ENCODE peak calls at places on chromosomes 4 and X, in six cellular contexts. I is K562, M is endothelial cell of umbilical vein, P is HepG2, R is NB4, O is GM12878. J is an unnamed sample.

GRCh38 chr4:76601791-76602190 is 166.8 kb downstream of the SHROOM3 start:
- DNase-seq in I (peak; percentile 61), M (peak; percentile 82), P (no peak), R (peak; percentile 3), O (no peak), J (no peak)

GRCh38 chr4:6071191-6071958 is 53.1 kb upstream of the C4orf50 start:
- DNase-seq in I (no peak), M (no peak), P (no peak), R (no peak), O (no peak), J (no peak)

GRCh38 chrX:133335027-133335426 is 80.3 kb downstream of the GPC4 start:
- DNase-seq in I (peak; percentile 12), M (no peak), P (no peak), R (peak; percentile 13), O (no peak), J (peak; percentile 13)

GRCh38 chr4:156672924-156673323 is 298.7 kb downstream of the PDGFC start:
- DNase-seq in I (no peak), M (no peak), P (no peak), R (no peak), O (no peak), J (no peak)

GRCh38 chr4:1604181-1604705 is 79.9 kb downstream of the FAM53A start:
- DNase-seq in I (no peak), M (no peak), P (no peak), R (no peak), O (no peak), J (no peak)

GRCh38 chr4:60201052-60201673 is 999.0 kb upstream of the ADGRL3 start:
- DNase-seq in I (peak; percentile 16), M (peak; percentile 57), P (peak; percentile 24), R (peak; percentile 73), O (no peak), J (peak; percentile 45)

GRCh38 chr4:5027366-5027765 is 8.1 kb upstream of the CYTL1 start:
- DNase-seq in I (no peak), M (no peak), P (no peak), R (peak; percentile 72), O (no peak), J (no peak)

GRCh38 chrX:11535156-11535919 is 130.4 kb downstream of the ARHGAP6 start:
- DNase-seq in I (no peak), M (no peak), P (no peak), R (no peak), O (no peak), J (no peak)

GRCh38 chrX:45842207-45842900 is 641.7 kb upstream of the DIPK2B start:
- DNase-seq in I (no peak), M (peak; percentile 5), P (no peak), R (no peak), O (no peak), J (no peak)

GRCh38 chr4:101527186-101527585 is 179.9 kb upstream of the PPP3CA start:
- DNase-seq in I (no peak), M (no peak), P (no peak), R (peak; percentile 23), O (peak; percentile 45), J (no peak)

GRCh38 chr4:129239088-129239487 is 143.1 kb downstream of the C4orf33 start:
- DNase-seq in I (no peak), M (no peak), P (no peak), R (no peak), O (no peak), J (peak; percentile 3)

GRCh38 chr4:137075586-137075985 is 456.7 kb downstream of the PCDH18 start:
- DNase-seq in I (no peak), M (no peak), P (no peak), R (no peak), O (no peak), J (no peak)

GRCh38 chrX:74351760-74352159 is 47.8 kb downstream of the ZCCHC13 start:
- DNase-seq in I (peak; percentile 9), M (no peak), P (no peak), R (no peak), O (no peak), J (no peak)

GRCh38 chr4:73661646-73662119 is 41.4 kb upstream of the RASSF6 start:
- DNase-seq in I (peak; percentile 30), M (peak; percentile 96), P (no peak), R (no peak), O (no peak), J (peak; percentile 13)

GRCh38 chr4:97998203-97998602 is 145.1 kb downstream of the STPG2 start:
- DNase-seq in I (no peak), M (no peak), P (no peak), R (no peak), O (no peak), J (no peak)

GRCh38 chrX:71622347-71623104 is 4.2 kb upstream of the CXCR3 start:
- DNase-seq in I (peak; percentile 34), M (peak; percentile 67), P (peak; percentile 58), R (peak; percentile 78), O (peak; percentile 68), J (peak; percentile 20)

GRCh38 chr4:186726440-186727148 is 2.9 kb upstream of the FAT1 start:
- DNase-seq in I (peak; percentile 75), M (peak; percentile 51), P (peak; percentile 63), R (no peak), O (no peak), J (peak; percentile 81)

GRCh38 chr4:73539386-73539785 is 57.8 kb downstream of the AFM start:
- DNase-seq in I (no peak), M (no peak), P (no peak), R (no peak), O (no peak), J (no peak)

GRCh38 chr4:77600521-77601451 is 4.8 kb upstream of the CXCL13 start:
- DNase-seq in I (peak; percentile 48), M (peak; percentile 29), P (peak; percentile 28), R (peak; percentile 40), O (no peak), J (peak; percentile 42)

GRCh38 chr4:102815981-102816380 is 11.4 kb downstream of the UBE2D3 start:
- DNase-seq in I (no peak), M (peak; percentile 19), P (peak; percentile 66), R (no peak), O (no peak), J (peak; percentile 29)

GRCh38 chr4:20266215-20267082 is 14.7 kb downstream of the SLIT2 start:
- DNase-seq in I (no peak), M (no peak), P (no peak), R (no peak), O (no peak), J (no peak)

GRCh38 chr4:42786350-42787070 is 106.0 kb upstream of the GRXCR1 start:
- DNase-seq in I (no peak), M (no peak), P (no peak), R (no peak), O (no peak), J (no peak)

GRCh38 chrX:41733939-41734338 is 10.0 kb downstream of the GPR82 start:
- DNase-seq in I (no peak), M (no peak), P (no peak), R (no peak), O (peak; percentile 90), J (no peak)

GRCh38 chrX:30572004-30572403 is 5.6 kb downstream of the TASL start:
- DNase-seq in I (no peak), M (no peak), P (peak; percentile 18), R (no peak), O (peak; percentile 51), J (no peak)

GRCh38 chrX:30572678-30573077 is 4.9 kb downstream of the TASL start:
- DNase-seq in I (no peak), M (no peak), P (no peak), R (no peak), O (no peak), J (no peak)

GRCh38 chrX:30573125-30573524 is 4.4 kb downstream of the TASL start:
- DNase-seq in I (no peak), M (no peak), P (no peak), R (no peak), O (no peak), J (no peak)

DNA sequence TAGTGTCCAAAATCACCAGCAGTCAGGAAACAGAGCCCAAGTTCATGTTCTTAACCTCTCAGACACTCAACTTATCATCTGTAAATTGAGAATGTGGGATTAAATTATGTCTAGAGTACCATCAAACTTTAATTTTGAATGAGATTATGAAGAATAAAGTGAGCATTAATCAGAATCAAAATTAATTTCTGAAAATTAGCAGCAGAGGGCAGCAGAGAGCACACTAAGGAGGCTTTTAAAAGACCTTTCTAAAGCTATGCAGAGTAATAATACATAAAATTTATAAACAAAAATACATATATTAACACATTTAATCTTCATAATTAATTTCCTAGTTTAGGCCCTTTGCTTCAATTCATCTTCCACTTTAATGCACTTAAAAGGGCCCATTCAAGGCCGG is 7.1 kb downstream of the TASL start:
- DNase-seq in I (no peak), M (peak; percentile 5), P (peak; percentile 2), R (peak; percentile 44), O (no peak), J (peak; percentile 25)
- TF ChIP-seq MYC in I (no peak), M (no peak), P (no peak), R (no peak), O (no peak), J (no peak)

DNA sequence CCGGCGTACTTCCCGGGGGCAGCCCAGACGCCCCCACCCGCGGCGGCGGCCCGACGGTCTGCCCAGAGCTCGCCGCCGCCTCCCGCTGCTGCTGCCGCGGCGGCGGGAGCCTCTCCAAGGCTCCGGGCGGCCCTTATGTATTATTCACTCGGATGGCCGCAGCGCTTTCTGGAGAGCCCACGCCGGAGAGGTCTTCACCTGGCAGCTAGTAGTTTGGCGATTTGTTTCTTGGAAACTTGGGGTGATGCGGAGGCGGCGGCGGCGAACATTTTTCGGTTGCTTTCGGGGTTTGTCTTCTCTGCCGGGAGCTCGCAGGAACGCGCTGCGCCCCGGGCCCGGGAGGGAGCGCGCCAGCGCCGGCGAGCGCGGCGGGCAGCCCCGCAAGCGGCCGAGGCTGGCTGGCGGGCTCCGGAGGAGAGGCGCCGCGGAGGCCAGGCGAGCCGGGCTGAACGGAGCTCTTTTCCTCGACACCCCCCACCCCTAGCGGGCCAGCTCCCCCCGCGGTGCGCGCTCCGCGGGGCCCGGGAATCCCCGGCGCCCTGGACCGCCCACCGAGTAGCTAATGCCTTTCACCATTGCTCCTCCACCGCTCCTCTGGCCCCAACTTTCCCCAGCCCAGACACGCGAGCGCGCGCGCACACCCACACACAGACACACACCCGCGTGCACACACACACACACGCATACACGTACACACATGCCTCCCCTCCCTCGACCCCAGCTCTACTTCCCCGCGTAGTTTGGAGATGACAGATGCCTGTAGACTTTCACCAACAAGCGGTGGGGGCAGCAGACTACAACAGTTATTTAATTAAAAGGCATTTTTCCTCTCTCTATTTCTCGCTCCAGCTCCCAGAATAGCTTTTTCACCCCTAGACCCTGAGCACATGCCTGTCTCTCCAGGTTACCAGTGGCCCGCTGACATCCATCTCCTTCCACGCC is 113.4 kb downstream of the DHX15 start:
- DNase-seq in I (no peak), M (peak; percentile 52), P (no peak), R (peak; percentile 23), O (no peak), J (peak; percentile 35)
- TF ChIP-seq MYC in I (no peak), M (no peak), P (no peak), R (no peak), O (no peak), J (no peak)

GRCh38 chr4:177033130-177033529 is 240.4 kb upstream of the VEGFC start:
- DNase-seq in I (no peak), M (no peak), P (no peak), R (no peak), O (no peak), J (no peak)
- TF ChIP-seq MYC in I (no peak), M (no peak), P (no peak), R (no peak), O (no peak), J (no peak)

DNA sequence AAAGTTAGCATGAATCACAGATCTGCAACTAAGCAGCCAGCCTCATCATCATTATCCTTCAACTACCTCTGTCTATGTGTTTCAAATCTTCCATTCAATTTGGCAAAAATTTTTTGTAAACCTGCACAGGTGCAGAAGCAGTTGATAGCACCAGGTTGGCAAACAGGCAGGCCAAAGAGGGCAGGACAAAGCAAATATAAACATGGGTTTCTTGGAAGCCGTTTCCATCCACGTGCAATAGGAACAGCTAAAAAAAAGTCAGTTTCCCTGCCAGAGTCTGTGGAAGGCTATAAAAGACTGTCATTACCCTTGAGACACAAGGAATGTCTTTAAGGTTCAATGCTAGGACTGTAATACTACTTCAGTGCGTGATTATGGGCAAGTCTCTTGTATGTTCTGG is 253.2 kb downstream of the PDHA2 start:
- DNase-seq in I (no peak), M (no peak), P (no peak), R (no peak), O (no peak), J (no peak)
- TF ChIP-seq MYC in I (no peak), M (no peak), P (no peak), R (no peak), O (no peak), J (no peak)

J was measured in A549.